ENCODE peak calls at places on chromosomes 3 and 15, in six cellular contexts. J is fibroblast of mammary gland, T is coronary artery, G is GM12865, O is HFFc6, Y is Panc1. K is an unnamed sample.

GRCh38 chr15:37031198-37031597 is 69.2 kb downstream of the MEIS2 start:
- DNase-seq in J (peak; percentile 83), T (no peak), G (peak; percentile 55), O (peak; percentile 79), Y (no peak), K (no peak)

GRCh38 chr3:150324261-150324660 is 83.8 kb upstream of the TSC22D2 start:
- DNase-seq in J (no peak), T (no peak), G (no peak), O (no peak), Y (no peak), K (no peak)

GRCh38 chr3:179731544-179731943 is 78.7 kb downstream of the USP13 start:
- DNase-seq in J (no peak), T (no peak), G (no peak), O (no peak), Y (no peak), K (no peak)

GRCh38 chr3:39707314-39707909 is 102.0 kb upstream of the MYRIP start:
- DNase-seq in J (peak; percentile 57), T (no peak), G (peak; percentile 43), O (peak; percentile 43), Y (no peak), K (no peak)

GRCh38 chr3:58190882-58191281 is 19.9 kb downstream of the DNASE1L3 start:
- DNase-seq in J (no peak), T (no peak), G (no peak), O (no peak), Y (no peak), K (no peak)

GRCh38 chr15:23565395-23566069 is at the start of gene MKRN3:
- DNase-seq in J (no peak), T (no peak), G (no peak), O (no peak), Y (peak; percentile 66), K (no peak)

GRCh38 chr3:61841111-61841845 is 279.9 kb downstream of the PTPRG start:
- DNase-seq in J (peak; percentile 79), T (no peak), G (no peak), O (no peak), Y (no peak), K (no peak)

GRCh38 chr3:96813134-96813819 is 1.1 kb upstream of the EPHA6 start:
- DNase-seq in J (peak; percentile 52), T (no peak), G (peak; percentile 90), O (peak; percentile 29), Y (no peak), K (peak; percentile 84)

GRCh38 chr3:174891524-174892203 is 32.5 kb downstream of the NAALADL2 start:
- DNase-seq in J (no peak), T (no peak), G (no peak), O (peak; percentile 36), Y (no peak), K (no peak)

GRCh38 chr3:194657439-194657838 is 14.6 kb downstream of the LSG1 start:
- DNase-seq in J (no peak), T (no peak), G (no peak), O (no peak), Y (no peak), K (no peak)

GRCh38 chr3:160546727-160547126 is 18.6 kb downstream of the KPNA4 start:
- DNase-seq in J (no peak), T (no peak), G (peak; percentile 46), O (no peak), Y (no peak), K (no peak)

GRCh38 chr3:170740726-170741591 is 129.0 kb downstream of the RPL22L1 start:
- DNase-seq in J (peak; percentile 99), T (peak; percentile 82), G (no peak), O (peak; percentile 81), Y (peak; percentile 77), K (no peak)

GRCh38 chr15:74317820-74318375 is 49.5 kb downstream of the CYP11A1 start:
- DNase-seq in J (peak; percentile 88), T (peak; percentile 95), G (no peak), O (peak; percentile 80), Y (no peak), K (no peak)

GRCh38 chr3:18405141-18405540 is 20.0 kb downstream of the SATB1 start:
- DNase-seq in J (peak; percentile 25), T (no peak), G (no peak), O (no peak), Y (no peak), K (no peak)

GRCh38 chr15:58293622-58294550 is 137.9 kb upstream of the LIPC start:
- DNase-seq in J (no peak), T (no peak), G (no peak), O (no peak), Y (no peak), K (no peak)

GRCh38 chr3:132788299-132788698 is 66.1 kb upstream of the NPHP3 start:
- DNase-seq in J (peak; percentile 87), T (no peak), G (no peak), O (peak; percentile 65), Y (no peak), K (no peak)

GRCh38 chr15:69522361-69522760 is 69.7 kb downstream of the RPLP1 start:
- DNase-seq in J (no peak), T (no peak), G (no peak), O (no peak), Y (no peak), K (no peak)

GRCh38 chr3:190825389-190826016 is 37.0 kb downstream of the GMNC start:
- DNase-seq in J (peak; percentile 85), T (no peak), G (no peak), O (peak; percentile 20), Y (no peak), K (no peak)

GRCh38 chr15:69468241-69469121 is 15.9 kb downstream of the RPLP1 start:
- DNase-seq in J (peak; percentile 47), T (no peak), G (peak; percentile 72), O (peak; percentile 39), Y (no peak), K (no peak)

GRCh38 chr15:32790352-32790999 is 72.7 kb downstream of the GREM1 start:
- DNase-seq in J (peak; percentile 45), T (no peak), G (no peak), O (peak; percentile 66), Y (no peak), K (no peak)

DNA sequence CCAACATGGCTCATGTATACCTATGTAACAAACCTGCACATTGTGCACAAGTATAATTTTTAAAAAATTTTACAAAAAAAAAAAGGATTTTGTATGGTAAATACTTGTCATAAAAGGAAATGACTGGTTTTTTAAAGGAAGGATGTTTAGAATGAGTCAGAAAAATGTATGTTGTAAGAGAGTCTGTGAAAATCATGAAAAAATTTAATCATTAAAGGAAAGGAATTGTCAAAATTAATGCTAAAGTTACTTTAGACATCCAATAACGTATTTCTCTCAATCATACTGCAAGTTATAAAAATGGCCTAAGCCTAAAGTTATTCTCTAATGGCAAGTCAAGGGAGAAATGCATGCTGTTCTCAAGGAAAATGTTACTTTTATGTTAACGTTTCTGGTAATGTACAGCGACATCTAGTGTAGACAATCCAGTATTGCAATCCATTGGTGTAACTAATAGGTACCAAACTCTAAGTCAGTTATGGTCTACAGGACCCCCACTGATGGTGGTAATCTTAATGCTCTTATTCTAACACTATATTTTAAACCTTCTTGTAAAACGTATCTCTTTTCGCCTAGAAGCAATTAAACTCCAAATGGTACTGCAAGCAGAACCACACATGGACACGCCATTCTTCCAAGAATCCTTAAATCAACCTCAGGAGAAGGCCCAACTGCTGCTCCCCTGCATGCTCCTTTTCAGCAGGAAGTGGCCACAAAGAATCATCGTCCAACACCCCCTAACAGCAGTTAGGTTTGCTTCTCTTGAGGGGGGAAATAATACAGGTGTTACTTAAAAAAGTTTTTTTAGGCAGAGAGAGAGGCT is 35.3 kb downstream of the NCEH1 start:
- DNase-seq in J (peak; percentile 69), T (no peak), G (peak; percentile 52), O (peak; percentile 64), Y (peak; percentile 55), K (no peak)
- TF ChIP-seq CTCF in J (peak; percentile 65), T (peak; percentile 47), G (peak; percentile 72), O (peak; percentile 94), Y (peak; percentile 86), K (peak; percentile 91)

DNA sequence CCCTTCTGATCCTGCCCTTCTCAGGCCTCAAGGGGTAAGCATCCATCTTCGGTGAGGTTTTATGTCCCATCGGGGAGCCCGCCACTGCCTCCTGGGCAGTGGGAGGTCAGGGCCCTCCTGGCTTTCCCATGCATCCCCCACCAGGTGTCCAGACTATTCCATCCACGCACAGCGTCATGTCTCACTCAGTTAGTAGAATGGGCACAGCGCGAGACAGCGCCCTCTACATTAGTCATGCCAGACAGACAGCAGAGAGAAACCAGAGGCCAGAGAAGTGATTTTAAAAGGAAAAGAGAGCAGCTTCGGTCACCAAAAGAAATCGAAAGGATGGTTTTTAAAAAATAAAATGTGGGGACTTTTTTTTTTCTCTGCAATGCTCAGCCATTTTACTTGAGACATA is 49.8 kb downstream of the ZDHHC3 start:
- DNase-seq in J (no peak), T (no peak), G (no peak), O (no peak), Y (no peak), K (no peak)
- TF ChIP-seq CTCF in J (no peak), T (no peak), G (no peak), O (peak; percentile 34), Y (no peak), K (no peak)

GRCh38 chr15:67179411-67179995 is 75.0 kb downstream of the AAGAB start:
- DNase-seq in J (no peak), T (peak; percentile 61), G (no peak), O (no peak), Y (no peak), K (no peak)

GRCh38 chr15:67178569-67179210 is 75.8 kb downstream of the AAGAB start:
- DNase-seq in J (peak; percentile 97), T (peak; percentile 57), G (no peak), O (peak; percentile 96), Y (peak; percentile 81), K (no peak)

GRCh38 chr15:67181221-67181639 is 73.2 kb downstream of the AAGAB start:
- DNase-seq in J (no peak), T (peak; percentile 58), G (no peak), O (no peak), Y (no peak), K (no peak)

GRCh38 chr15:67180035-67180434 is 74.4 kb downstream of the AAGAB start:
- DNase-seq in J (no peak), T (peak; percentile 70), G (no peak), O (no peak), Y (no peak), K (no peak)

GRCh38 chr15:67180514-67181191 is 73.8 kb downstream of the AAGAB start:
- DNase-seq in J (no peak), T (peak; percentile 68), G (no peak), O (no peak), Y (no peak), K (no peak)
- TF ChIP-seq CTCF in J (no peak), T (no peak), G (no peak), O (peak; percentile 54), Y (no peak), K (peak; percentile 12)

GRCh38 chr3:197749601-197750395 is at the start of gene FYTTD1:
- DNase-seq in J (peak; percentile 73), T (peak; percentile 92), G (peak; percentile 94), O (peak; percentile 80), Y (no peak), K (peak; percentile 72)
- TF ChIP-seq CTCF in J (peak; percentile 17), T (no peak), G (peak; percentile 36), O (peak; percentile 60), Y (peak; percentile 79), K (peak; percentile 47)

K was measured in progenitor cell of endocrine pancreas.